ENCODE peak calls at places on chromosome 2, in seven cellular contexts. C is thoracic aorta, A is H7, E is fibroblast of lung, K is foreskin fibroblast, H is GM12865, M is sigmoid colon. I is an unnamed sample.
A peak's percentile ranks its signal among the peaks of the same experiment; 100 is the strongest.

GRCh38 chr2:25131567-25132295 is 36.6 kb downstream of the POMC start:
- DNase-seq in C (no peak), A (peak; percentile 88), E (no peak), K (no peak), H (no peak), M (no peak), I (no peak)

GRCh38 chr2:172437419-172438063 is 10.2 kb downstream of the ITGA6 start:
- DNase-seq in C (no peak), A (no peak), E (no peak), K (no peak), H (peak; percentile 29), M (no peak), I (no peak)

GRCh38 chr2:208466133-208466919 is 59.7 kb downstream of the PTH2R start:
- DNase-seq in C (no peak), A (peak; percentile 41), E (peak; percentile 4), K (no peak), H (peak; percentile 59), M (no peak), I (no peak)

GRCh38 chr2:128318776-128319456 is at the start of gene HS6ST1:
- DNase-seq in C (no peak), A (peak; percentile 98), E (peak; percentile 78), K (peak; percentile 79), H (peak; percentile 89), M (peak; percentile 91), I (peak; percentile 76)

GRCh38 chr2:129907256-129907973 is 72.1 kb upstream of the RAB6C start:
- DNase-seq in C (no peak), A (no peak), E (no peak), K (no peak), H (no peak), M (no peak), I (no peak)

GRCh38 chr2:26768759-26769500 is 4.8 kb downstream of the SLC35F6 start:
- DNase-seq in C (peak; percentile 46), A (no peak), E (peak; percentile 56), K (no peak), H (no peak), M (peak; percentile 92), I (peak; percentile 94)

GRCh38 chr2:158890296-158890905 is 78.0 kb upstream of the TANC1 start:
- DNase-seq in C (no peak), A (no peak), E (no peak), K (no peak), H (no peak), M (no peak), I (no peak)

GRCh38 chr2:72291059-72291458 is 143.4 kb upstream of the CYP26B1 start:
- DNase-seq in C (no peak), A (no peak), E (peak; percentile 22), K (no peak), H (no peak), M (no peak), I (no peak)

GRCh38 chr2:217086038-217086522 is 226.2 kb upstream of the TNP1 start:
- DNase-seq in C (no peak), A (no peak), E (peak; percentile 33), K (no peak), H (peak; percentile 38), M (no peak), I (no peak)

GRCh38 chr2:105834931-105835330 is 90.2 kb downstream of the NCK2 start:
- DNase-seq in C (no peak), A (no peak), E (no peak), K (no peak), H (peak; percentile 60), M (no peak), I (no peak)

GRCh38 chr2:143581134-143581533 is 451.9 kb downstream of the ARHGAP15 start:
- DNase-seq in C (no peak), A (no peak), E (no peak), K (no peak), H (no peak), M (no peak), I (no peak)

GRCh38 chr2:155815851-155816250 is 516.7 kb downstream of the NR4A2 start:
- DNase-seq in C (no peak), A (peak; percentile 0), E (no peak), K (no peak), H (peak; percentile 60), M (no peak), I (no peak)

GRCh38 chr2:29660216-29660615 is 261.2 kb downstream of the ALK start:
- DNase-seq in C (no peak), A (no peak), E (no peak), K (no peak), H (no peak), M (no peak), I (no peak)

GRCh38 chr2:69601179-69601612 is 42.3 kb downstream of the AAK1 start:
- DNase-seq in C (no peak), A (no peak), E (peak; percentile 83), K (peak; percentile 73), H (no peak), M (no peak), I (no peak)

GRCh38 chr2:5980351-5981054 is 288.3 kb downstream of the SOX11 start:
- DNase-seq in C (no peak), A (no peak), E (no peak), K (no peak), H (no peak), M (no peak), I (no peak)

GRCh38 chr2:60604665-60605064 is 51.2 kb upstream of the BCL11A start:
- DNase-seq in C (no peak), A (no peak), E (no peak), K (no peak), H (no peak), M (no peak), I (no peak)

GRCh38 chr2:189408294-189408693 is 33.0 kb upstream of the WDR75 start:
- DNase-seq in C (no peak), A (no peak), E (no peak), K (no peak), H (no peak), M (no peak), I (no peak)

GRCh38 chr2:175282300-175282699 is 100.8 kb upstream of the ATP5MC3 start:
- DNase-seq in C (no peak), A (peak; percentile 47), E (peak; percentile 54), K (peak; percentile 6), H (peak; percentile 20), M (no peak), I (no peak)

GRCh38 chr2:43318791-43319190 is 92.4 kb upstream of the ZFP36L2 start:
- DNase-seq in C (no peak), A (no peak), E (peak; percentile 87), K (peak; percentile 36), H (no peak), M (no peak), I (no peak)

GRCh38 chr2:164009801-164010337 is 274.1 kb upstream of the FIGN start:
- DNase-seq in C (no peak), A (no peak), E (peak; percentile 9), K (no peak), H (no peak), M (no peak), I (no peak)

GRCh38 chr2:163888591-163888990 is 152.8 kb upstream of the FIGN start:
- DNase-seq in C (no peak), A (no peak), E (no peak), K (no peak), H (no peak), M (no peak), I (no peak)

GRCh38 chr2:70425682-70426301 is 123.9 kb upstream of the FAM136A start:
- DNase-seq in C (no peak), A (no peak), E (no peak), K (no peak), H (no peak), M (no peak), I (peak; percentile 39)

GRCh38 chr2:31401580-31401979 is 13.0 kb downstream of the XDH start:
- DNase-seq in C (no peak), A (no peak), E (peak; percentile 88), K (peak; percentile 99), H (no peak), M (no peak), I (no peak)

GRCh38 chr2:219448776-219449476 is 14.3 kb downstream of the SPEG start:
- DNase-seq in C (no peak), A (peak; percentile 96), E (no peak), K (no peak), H (no peak), M (peak; percentile 87), I (no peak)
- H3K4me3 ChIP-seq in C (peak overlapping the region; percentile 79), A (peak overlapping the region; percentile 20), E (no peak overlapping the region), K (no peak overlapping the region), H (no peak overlapping the region), M (peak overlapping the region; percentile 52), I (no peak overlapping the region)

GRCh38 chr2:74415762-74416395 is 5.5 kb downstream of the C2orf81 start:
- DNase-seq in C (no peak), A (peak; percentile 78), E (no peak), K (no peak), H (no peak), M (no peak), I (peak; percentile 69)
- H3K4me3 ChIP-seq in C (peak overlapping the region; percentile 89), A (no peak overlapping the region), E (peak overlapping the region; percentile 48), K (peak overlapping the region; percentile 55), H (no peak overlapping the region), M (peak overlapping the region; percentile 72), I (peak overlapping the region; percentile 36)

GRCh38 chr2:118969734-118970395 is 27.9 kb downstream of the MARCO start:
- DNase-seq in C (no peak), A (peak; percentile 6), E (no peak), K (no peak), H (no peak), M (no peak), I (peak; percentile 77)

GRCh38 chr2:118968031-118968430 is 26.0 kb downstream of the MARCO start:
- DNase-seq in C (no peak), A (no peak), E (no peak), K (no peak), H (no peak), M (no peak), I (no peak)

GRCh38 chr2:118969025-118969733 is 27.2 kb downstream of the MARCO start:
- DNase-seq in C (no peak), A (peak; percentile 4), E (no peak), K (no peak), H (no peak), M (no peak), I (no peak)

GRCh38 chr2:118971245-118972122 is 29.5 kb downstream of the MARCO start:
- DNase-seq in C (no peak), A (peak; percentile 38), E (no peak), K (no peak), H (no peak), M (no peak), I (no peak)

DNA sequence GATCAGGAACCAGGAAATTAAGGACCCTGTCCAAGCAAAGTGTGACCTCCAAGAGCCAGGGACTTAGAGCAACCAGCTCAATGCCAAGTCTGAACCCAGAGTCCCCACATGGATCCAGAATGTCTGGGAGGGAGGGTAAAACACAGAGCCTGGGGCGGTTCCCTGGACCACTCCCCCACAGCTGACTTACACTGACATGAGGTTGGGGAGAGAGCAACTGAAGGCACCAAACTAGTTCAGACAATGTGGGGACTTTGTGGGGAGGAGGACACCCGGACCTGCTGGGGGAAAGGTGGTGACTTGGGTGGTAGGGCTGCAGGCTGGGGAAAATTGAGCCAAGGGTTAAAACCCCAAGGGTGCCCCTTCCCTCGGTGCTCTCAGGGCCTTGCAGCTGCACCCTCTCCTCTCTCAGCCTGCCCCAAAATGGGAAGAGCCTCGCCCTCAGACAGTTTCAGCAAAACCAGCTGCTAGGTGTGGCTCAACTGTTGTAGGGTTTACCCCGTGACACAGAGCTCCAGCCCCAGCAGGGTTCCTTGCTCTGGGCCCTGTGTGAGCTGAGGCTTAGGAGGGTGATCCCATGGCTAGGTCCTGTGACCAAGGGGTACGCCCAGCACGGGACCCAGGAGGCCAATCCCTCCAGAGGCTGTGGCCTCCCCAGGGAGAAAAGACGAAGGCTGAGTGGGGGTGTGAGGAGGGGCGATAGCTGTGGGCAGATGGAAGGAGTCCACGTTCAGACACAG is 28.6 kb downstream of the MARCO start:
- DNase-seq in C (no peak), A (peak; percentile 25), E (no peak), K (no peak), H (no peak), M (peak; percentile 77), I (peak; percentile 89)
- H3K4me3 ChIP-seq in C (no peak overlapping the region), A (no peak overlapping the region), E (no peak overlapping the region), K (no peak overlapping the region), H (no peak overlapping the region), M (no peak overlapping the region), I (no peak overlapping the region)

GRCh38 chr2:197196737-197197136 is 113.8 kb downstream of the ANKRD44 start:
- DNase-seq in C (no peak), A (no peak), E (no peak), K (no peak), H (no peak), M (no peak), I (no peak)
- H3K4me3 ChIP-seq in C (no peak overlapping the region), A (no peak overlapping the region), E (no peak overlapping the region), K (no peak overlapping the region), H (no peak overlapping the region), M (no peak overlapping the region), I (no peak overlapping the region)

I was measured in lower leg skin.